ENCODE peak calls at places on chromosomes 16 and 17, in five cellular contexts. W is stimulated activated CD4-positive, alpha-beta T cell treated with anti-CD3 and anti-CD28 coated beads, Interleukin-15, amount 100 ng/mL, for 24 hours; N is HuH-7; K is T-helper 17 cell; Q is adrenal gland. V is an unnamed sample.

GRCh38 chr17:67503184-67503583 is 126.1 kb downstream of the PITPNC1 start:
- DNase-seq in W (peak), N (no peak), K (no peak), Q (peak), V (no peak)

GRCh38 chr16:80997139-80997798 is 9.4 kb downstream of the CMC2 start:
- DNase-seq in W (no peak), N (peak), K (no peak), Q (no peak), V (no peak)

GRCh38 chr17:14762736-14763479 is 462.0 kb downstream of the HS3ST3B1 start:
- DNase-seq in W (no peak), N (no peak), K (no peak), Q (no peak), V (no peak)

GRCh38 chr16:15986261-15986660 is 36.8 kb downstream of the ABCC1 start:
- DNase-seq in W (no peak), N (no peak), K (no peak), Q (no peak), V (no peak)

GRCh38 chr17:39450051-39450450 is 1.0 kb downstream of the MED1 start:
- DNase-seq in W (no peak), N (no peak), K (no peak), Q (no peak), V (no peak)

GRCh38 chr17:70314096-70314495 is 144.8 kb downstream of the KCNJ2 start:
- DNase-seq in W (no peak), N (no peak), K (no peak), Q (no peak), V (no peak)

GRCh38 chr16:20614201-20615141 is 38.3 kb upstream of the ACSM2B start:
- DNase-seq in W (no peak), N (no peak), K (no peak), Q (no peak), V (no peak)

GRCh38 chr16:80804451-80805383 is at the start of gene CDYL2:
- DNase-seq in W (peak), N (peak), K (peak), Q (no peak), V (peak)

GRCh38 chr17:73564856-73565255 is 79.4 kb downstream of the SDK2 start:
- DNase-seq in W (no peak), N (no peak), K (no peak), Q (no peak), V (no peak)

GRCh38 chr16:57026778-57027062 is 37.4 kb downstream of the NLRC5 start:
- DNase-seq in W (no peak), N (no peak), K (no peak), Q (no peak), V (no peak)

GRCh38 chr17:78227455-78227916 is 3.9 kb upstream of the TMEM235 start:
- DNase-seq in W (no peak), N (no peak), K (no peak), Q (no peak), V (no peak)

GRCh38 chr16:3754304-3754703 is 37.0 kb upstream of the TRAP1 start:
- DNase-seq in W (no peak), N (no peak), K (no peak), Q (no peak), V (no peak)

GRCh38 chr16:76899767-76900166 is 291.2 kb upstream of the MON1B start:
- DNase-seq in W (no peak), N (no peak), K (no peak), Q (no peak), V (no peak)

GRCh38 chr17:1746975-1747543 is 4.4 kb downstream of the SERPINF2 start:
- DNase-seq in W (no peak), N (no peak), K (no peak), Q (no peak), V (no peak)

GRCh38 chr17:45923511-45924268 is 29.3 kb downstream of the MAPT start:
- DNase-seq in W (no peak), N (peak), K (no peak), Q (no peak), V (no peak)

GRCh38 chr17:35243459-35244204 is 760 bp downstream of the SLFN5 start:
- DNase-seq in W (peak), N (no peak), K (no peak), Q (peak), V (peak)

GRCh38 chr17:19397556-19398041 is 10.6 kb upstream of the MFAP4 start:
- DNase-seq in W (no peak), N (no peak), K (no peak), Q (peak), V (no peak)

GRCh38 chr16:31201511-31202401 is 804 bp downstream of the PYCARD start:
- DNase-seq in W (peak), N (no peak), K (no peak), Q (no peak), V (peak)

GRCh38 chr17:80884811-80885210 is 106.8 kb upstream of the CHMP6 start:
- DNase-seq in W (no peak), N (no peak), K (no peak), Q (no peak), V (no peak)

GRCh38 chr17:14325618-14326167 is 24.8 kb downstream of the HS3ST3B1 start:
- DNase-seq in W (no peak), N (no peak), K (no peak), Q (no peak), V (no peak)

GRCh38 chr16:67872631-67873434 is at the start of gene EDC4:
- DNase-seq in W (peak), N (peak), K (peak), Q (peak), V (peak)

GRCh38 chr17:65079489-65079900 is 23.0 kb upstream of the GNA13 start:
- DNase-seq in W (no peak), N (no peak), K (no peak), Q (no peak), V (no peak)

GRCh38 chr16:54934536-54935410 is 4.1 kb downstream of the IRX5 start:
- DNase-seq in W (no peak), N (no peak), K (no peak), Q (no peak), V (no peak)

GRCh38 chr16:55048745-55049144 is 118.1 kb downstream of the IRX5 start:
- DNase-seq in W (no peak), N (no peak), K (no peak), Q (no peak), V (no peak)

GRCh38 chr16:57623251-57624043 is 5.0 kb upstream of the ADGRG1 start:
- DNase-seq in W (no peak), N (no peak), K (no peak), Q (peak), V (no peak)

GRCh38 chr17:31369266-31369665 is 22.2 kb upstream of the RAB11FIP4 start:
- DNase-seq in W (no peak), N (no peak), K (no peak), Q (no peak), V (no peak)

GRCh38 chr17:68718924-68719323 is 117.8 kb upstream of the FAM20A start:
- DNase-seq in W (no peak), N (no peak), K (no peak), Q (no peak), V (no peak)

GRCh38 chr16:50266337-50267091 is at the start of gene ADCY7:
- DNase-seq in W (peak), N (no peak), K (peak), Q (peak), V (peak)

GRCh38 chr16:84054916-84055315 is 12.3 kb upstream of the SLC38A8 start:
- DNase-seq in W (no peak), N (no peak), K (no peak), Q (no peak), V (no peak)